ENCODE peak calls at places on chromosomes 16 and 17, in six cellular contexts. S is IMR-90, V is K562, B is GM12878, T is HepG2, G is H1. D is an unnamed sample.

GRCh38 chr17:30483159-30483558 is 6.0 kb downstream of the GOSR1 start:
- DNase-seq in S (no peak), V (no peak), B (no peak), T (no peak), G (no peak), D (no peak)

GRCh38 chr16:50591800-50592771 is 43.9 kb downstream of the NKD1 start:
- DNase-seq in S (no peak), V (no peak), B (no peak), T (no peak), G (no peak), D (no peak)

GRCh38 chr17:68456529-68457167 is 648 bp downstream of the WIPI1 start:
- DNase-seq in S (peak; percentile 90), V (no peak), B (no peak), T (peak; percentile 92), G (peak; percentile 68), D (peak; percentile 62)

GRCh38 chr17:29388937-29389336 is 1.2 kb upstream of the TAOK1 start:
- DNase-seq in S (no peak), V (no peak), B (no peak), T (no peak), G (no peak), D (no peak)

GRCh38 chr17:61510237-61510636 is 58.0 kb downstream of the TBX4 start:
- DNase-seq in S (no peak), V (no peak), B (no peak), T (no peak), G (no peak), D (no peak)

GRCh38 chr16:71762186-71762585 is 37.7 kb upstream of the PHLPP2 start:
- DNase-seq in S (peak; percentile 57), V (no peak), B (no peak), T (no peak), G (no peak), D (no peak)

GRCh38 chr16:56662357-56663354 is 4.9 kb downstream of the MT1F start:
- DNase-seq in S (no peak), V (no peak), B (no peak), T (no peak), G (no peak), D (no peak)

GRCh38 chr16:85593503-85594195 is 19.5 kb upstream of the GSE1 start:
- DNase-seq in S (no peak), V (no peak), B (no peak), T (no peak), G (no peak), D (no peak)

GRCh38 chr16:75099738-75100615 is 16.6 kb downstream of the LDHD start:
- DNase-seq in S (no peak), V (no peak), B (no peak), T (no peak), G (no peak), D (no peak)

GRCh38 chr16:23796941-23797340 is 38.8 kb upstream of the PRKCB start:
- DNase-seq in S (no peak), V (no peak), B (no peak), T (no peak), G (no peak), D (no peak)

GRCh38 chr16:57540906-57541753 is 1.3 kb upstream of the ADGRG5 start:
- DNase-seq in S (no peak), V (no peak), B (no peak), T (no peak), G (peak; percentile 39), D (no peak)

GRCh38 chr17:68222586-68222985 is 25.3 kb upstream of the AMZ2 start:
- DNase-seq in S (no peak), V (no peak), B (no peak), T (no peak), G (no peak), D (no peak)

GRCh38 chr16:29806096-29806579 is at the start of gene MAZ:
- DNase-seq in S (peak; percentile 91), V (peak; percentile 81), B (no peak), T (no peak), G (no peak), D (no peak)

GRCh38 chr17:57551321-57552079 is 193.6 kb downstream of the CCDC182 start:
- DNase-seq in S (no peak), V (no peak), B (peak; percentile 69), T (no peak), G (no peak), D (no peak)

GRCh38 chr17:75244133-75244866 is 17.1 kb downstream of the GGA3 start:
- DNase-seq in S (no peak), V (no peak), B (no peak), T (no peak), G (no peak), D (no peak)

GRCh38 chr17:14471052-14471451 is 170.2 kb downstream of the HS3ST3B1 start:
- DNase-seq in S (peak; percentile 94), V (no peak), B (no peak), T (peak; percentile 89), G (no peak), D (peak; percentile 89)

GRCh38 chr17:30377574-30377973 is 1.2 kb upstream of the CPD start:
- DNase-seq in S (no peak), V (no peak), B (no peak), T (no peak), G (no peak), D (no peak)

GRCh38 chr16:73065617-73066313 is 17.8 kb upstream of the ZFHX3 start:
- DNase-seq in S (no peak), V (no peak), B (no peak), T (no peak), G (peak; percentile 60), D (no peak)

GRCh38 chr16:70712942-70713341 is 27.1 kb upstream of the MTSS2 start:
- DNase-seq in S (no peak), V (no peak), B (no peak), T (no peak), G (no peak), D (no peak)

GRCh38 chr16:58695368-58695767 is 10.8 kb upstream of the SLC38A7 start:
- DNase-seq in S (no peak), V (no peak), B (no peak), T (no peak), G (no peak), D (no peak)

GRCh38 chr16:46996952-46997458 is 23.5 kb upstream of the DNAJA2 start:
- DNase-seq in S (no peak), V (no peak), B (no peak), T (no peak), G (no peak), D (no peak)

GRCh38 chr17:19238167-19238505 is 970 bp downstream of the EPN2 start:
- DNase-seq in S (no peak), V (no peak), B (no peak), T (no peak), G (peak; percentile 60), D (peak; percentile 58)
- TF ChIP-seq USF2 in S (no peak), V (no peak), B (no peak), T (no peak), G (no peak), D (no peak)

GRCh38 chr16:1990336-1991134 is 765 bp downstream of the SYNGR3 start:
- DNase-seq in S (no peak), V (no peak), B (no peak), T (peak; percentile 34), G (peak; percentile 90), D (no peak)

GRCh38 chr16:1993731-1994131 is 4.0 kb downstream of the SYNGR3 start:
- DNase-seq in S (peak; percentile 46), V (no peak), B (no peak), T (peak; percentile 79), G (no peak), D (no peak)

GRCh38 chr16:1991135-1991551 is 1.4 kb downstream of the SYNGR3 start:
- DNase-seq in S (no peak), V (no peak), B (peak; percentile 71), T (no peak), G (peak; percentile 61), D (no peak)

GRCh38 chr16:1992475-1993292 is 2.9 kb downstream of the SYNGR3 start:
- DNase-seq in S (no peak), V (peak; percentile 82), B (no peak), T (no peak), G (peak; percentile 90), D (no peak)

DNA sequence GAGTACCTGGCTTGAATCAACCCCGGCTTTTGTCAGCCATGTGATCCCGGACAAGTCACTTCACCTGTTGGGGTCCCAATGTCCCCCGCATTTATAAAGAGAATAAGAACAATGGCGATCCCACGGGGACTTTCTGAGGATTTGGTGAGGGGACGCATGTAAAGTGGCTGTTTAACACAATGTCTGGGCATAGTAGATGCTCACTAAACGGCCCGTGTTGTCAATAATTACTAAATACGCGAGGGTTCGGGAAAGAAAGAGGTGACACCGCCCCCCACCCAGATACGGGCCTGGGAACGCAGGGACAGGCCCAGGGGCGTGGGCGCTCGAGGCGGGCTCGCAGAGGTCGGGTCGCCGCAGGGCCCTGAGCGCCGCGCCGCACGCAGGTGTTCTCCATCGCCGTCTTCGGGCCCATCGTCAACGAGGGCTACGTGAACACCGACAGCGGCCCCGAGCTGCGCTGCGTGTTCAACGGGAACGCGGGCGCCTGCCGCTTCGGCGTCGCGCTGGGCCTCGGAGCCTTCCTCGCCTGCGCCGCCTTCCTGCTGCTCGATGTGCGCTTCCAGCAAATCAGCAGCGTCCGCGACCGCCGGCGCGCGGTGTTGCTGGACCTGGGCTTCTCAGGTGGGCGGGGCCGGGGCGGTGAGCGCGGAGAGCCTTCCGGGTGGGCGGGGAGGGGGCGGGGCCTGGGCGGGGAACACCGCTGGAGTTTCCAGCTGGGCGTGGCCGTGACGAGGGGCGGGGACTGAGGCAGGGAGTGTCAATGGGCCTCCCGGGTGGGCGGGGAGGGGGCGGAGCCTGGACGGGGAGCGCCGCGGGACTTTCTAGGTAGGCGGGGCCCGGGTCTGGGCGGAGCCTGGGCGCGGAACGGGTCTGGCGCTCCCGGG is 2.1 kb downstream of the SYNGR3 start:
- DNase-seq in S (peak; percentile 83), V (peak; percentile 97), B (peak; percentile 37), T (no peak), G (peak; percentile 98), D (peak; percentile 92)
- TF ChIP-seq POLR2A in S (no peak), V (no peak), B (peak; percentile 84), T (no peak), G (no peak), D (no peak)

DNA sequence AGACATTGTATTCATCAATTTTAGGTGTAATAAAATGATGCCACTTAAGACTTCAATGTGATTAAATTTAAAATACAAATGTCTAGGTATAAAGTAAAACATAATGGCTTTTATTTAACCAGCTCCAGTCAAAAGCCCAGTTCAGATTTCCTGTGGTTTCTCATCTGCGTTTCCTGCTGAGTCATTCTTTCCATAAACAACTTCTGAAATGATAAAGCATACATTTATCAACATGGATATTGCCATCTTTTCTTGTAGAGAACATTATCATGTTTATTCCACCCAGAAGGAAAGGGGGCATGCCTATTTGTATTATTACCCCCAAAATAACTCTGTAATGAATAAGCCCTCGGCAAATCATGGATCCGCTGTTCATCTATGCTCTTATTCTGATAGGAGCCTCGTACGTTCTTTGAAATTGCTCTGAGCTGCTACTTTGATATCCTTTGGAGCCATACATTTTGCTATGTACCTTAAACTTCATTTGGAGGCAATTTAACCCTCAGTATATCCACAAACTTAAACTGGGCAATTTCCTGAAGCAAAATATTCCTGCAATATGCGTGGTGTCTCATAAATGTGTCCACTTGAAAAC is 28.3 kb downstream of the HSBP1 start:
- DNase-seq in S (peak; percentile 86), V (no peak), B (no peak), T (no peak), G (no peak), D (peak; percentile 38)
- TF ChIP-seq USF2 in S (no peak), V (no peak), B (no peak), T (no peak), G (no peak), D (no peak)

DNA sequence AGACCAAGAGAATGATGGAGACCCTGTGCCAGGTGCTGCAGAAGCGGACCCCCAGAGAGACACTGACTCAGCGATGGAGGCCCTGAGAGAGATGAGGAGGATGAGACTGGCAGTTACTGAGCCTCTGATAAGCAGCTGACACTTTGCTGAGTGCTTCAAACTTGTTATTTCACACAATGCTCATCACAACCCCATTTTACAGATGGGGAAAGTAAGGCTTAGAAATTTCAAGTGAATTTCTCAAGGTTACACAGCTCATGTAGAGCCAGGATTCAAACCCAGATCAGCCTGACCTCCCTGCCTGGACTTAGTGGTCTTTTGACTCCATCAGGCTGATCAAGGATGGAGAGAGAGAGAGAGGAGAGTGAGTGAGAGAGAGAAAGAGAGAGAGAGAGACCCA is 27.2 kb downstream of the MRM1 start:
- DNase-seq in S (no peak), V (no peak), B (no peak), T (no peak), G (no peak), D (no peak)
- TF ChIP-seq POLR2A in S (no peak), V (no peak), B (no peak), T (no peak), G (no peak), D (no peak)

D was measured in A549.